ENCODE peak calls at places on chromosomes 1 and 21, in seven cellular contexts. M is endothelial cell of umbilical vein, G is Peyer's patch, H is foreskin fibroblast, K is H1, R is heart right ventricle, A is NB4. N is an unnamed sample.

GRCh38 chr1:31787261-31787660 is 23.1 kb upstream of the ADGRB2 start:
- DNase-seq in M (no peak), G (no peak), H (no peak), K (no peak), R (no peak), A (no peak), N (no peak)

GRCh38 chr21:34974162-34974981 is 74.7 kb downstream of the RUNX1 start:
- DNase-seq in M (no peak), G (peak), H (no peak), K (no peak), R (no peak), A (no peak), N (peak)

GRCh38 chr1:34884961-34885360 is 25.4 kb upstream of the SMIM12 start:
- DNase-seq in M (no peak), G (no peak), H (no peak), K (peak), R (no peak), A (no peak), N (no peak)

GRCh38 chr1:67653304-67653703 is 31.7 kb upstream of the GADD45A start:
- DNase-seq in M (no peak), G (no peak), H (no peak), K (no peak), R (no peak), A (no peak), N (no peak)

GRCh38 chr1:116262207-116262994 is 110.6 kb upstream of the ATP1A1 start:
- DNase-seq in M (no peak), G (no peak), H (no peak), K (no peak), R (no peak), A (no peak), N (no peak)

GRCh38 chr1:26799479-26800133 is 11.9 kb downstream of the PIGV start:
- DNase-seq in M (peak), G (no peak), H (peak), K (no peak), R (peak), A (no peak), N (peak)

GRCh38 chr1:51421961-51422360 is 91.6 kb upstream of the TTC39A start:
- DNase-seq in M (peak), G (no peak), H (peak), K (no peak), R (no peak), A (peak), N (peak)

GRCh38 chr1:176785810-176786209 is 322.8 kb downstream of the PAPPA2 start:
- DNase-seq in M (no peak), G (no peak), H (no peak), K (no peak), R (no peak), A (no peak), N (no peak)

GRCh38 chr1:170805957-170806662 is 129.2 kb upstream of the MROH9 start:
- DNase-seq in M (no peak), G (no peak), H (peak), K (no peak), R (no peak), A (no peak), N (no peak)

GRCh38 chr1:67883069-67883468 is 49.8 kb upstream of the GNG12 start:
- DNase-seq in M (peak), G (no peak), H (peak), K (no peak), R (no peak), A (no peak), N (no peak)

GRCh38 chr1:72845342-72845741 is 563.0 kb upstream of the NEGR1 start:
- DNase-seq in M (peak), G (no peak), H (no peak), K (no peak), R (no peak), A (peak), N (peak)

GRCh38 chr1:246072456-246072855 is 434.6 kb downstream of the SMYD3 start:
- DNase-seq in M (no peak), G (no peak), H (no peak), K (no peak), R (no peak), A (no peak), N (no peak)

GRCh38 chr1:85344256-85344694 is 67.8 kb upstream of the BCL10 start:
- DNase-seq in M (no peak), G (peak), H (peak), K (no peak), R (no peak), A (peak), N (peak)

GRCh38 chr1:30194741-30195423 is 528.5 kb downstream of the MATN1 start:
- DNase-seq in M (no peak), G (no peak), H (no peak), K (no peak), R (no peak), A (no peak), N (no peak)

GRCh38 chr1:10473145-10473765 is 926 bp upstream of the DFFA start:
- DNase-seq in M (no peak), G (no peak), H (no peak), K (no peak), R (no peak), A (no peak), N (no peak)

GRCh38 chr1:232443372-232443771 is 186.6 kb downstream of the SIPA1L2 start:
- DNase-seq in M (no peak), G (no peak), H (no peak), K (no peak), R (no peak), A (no peak), N (no peak)

GRCh38 chr1:214005716-214006115 is 17.9 kb downstream of the PROX1 start:
- DNase-seq in M (no peak), G (no peak), H (no peak), K (no peak), R (no peak), A (no peak), N (no peak)

GRCh38 chr1:55138740-55139283 is 76.4 kb downstream of the USP24 start:
- DNase-seq in M (no peak), G (no peak), H (no peak), K (no peak), R (no peak), A (no peak), N (no peak)

GRCh38 chr1:99548924-99549605 is 96.8 kb upstream of the PALMD start:
- DNase-seq in M (peak), G (no peak), H (no peak), K (no peak), R (peak), A (no peak), N (no peak)

GRCh38 chr1:15870421-15870820 is 22.9 kb downstream of the SPEN start:
- DNase-seq in M (peak), G (no peak), H (peak), K (no peak), R (no peak), A (no peak), N (peak)

GRCh38 chr1:112704908-112705627 is 1.9 kb downstream of the RHOC start:
- DNase-seq in M (peak), G (peak), H (peak), K (peak), R (peak), A (peak), N (peak)

GRCh38 chr1:47927165-47927564 is 70.0 kb downstream of the TRABD2B start:
- DNase-seq in M (no peak), G (no peak), H (no peak), K (no peak), R (no peak), A (no peak), N (no peak)

GRCh38 chr1:26360051-26360806 is 6.3 kb upstream of the CRYBG2 start:
- DNase-seq in M (no peak), G (peak), H (no peak), K (peak), R (no peak), A (no peak), N (no peak)

GRCh38 chr1:18348354-18348753 is 132.4 kb upstream of the KLHDC7A start:
- DNase-seq in M (no peak), G (no peak), H (no peak), K (no peak), R (no peak), A (no peak), N (no peak)

GRCh38 chr1:44786138-44786840 is 1.7 kb downstream of the BEST4 start:
- DNase-seq in M (peak), G (peak), H (peak), K (peak), R (peak), A (peak), N (peak)

GRCh38 chr1:110673805-110674336 is 869 bp downstream of the KCNA3 start:
- DNase-seq in M (no peak), G (peak), H (no peak), K (no peak), R (no peak), A (no peak), N (no peak)
- H3K4me3 ChIP-seq in M (no peak), G (peak), H (peak), K (peak), R (peak), A (no peak), N (no peak)

DNA sequence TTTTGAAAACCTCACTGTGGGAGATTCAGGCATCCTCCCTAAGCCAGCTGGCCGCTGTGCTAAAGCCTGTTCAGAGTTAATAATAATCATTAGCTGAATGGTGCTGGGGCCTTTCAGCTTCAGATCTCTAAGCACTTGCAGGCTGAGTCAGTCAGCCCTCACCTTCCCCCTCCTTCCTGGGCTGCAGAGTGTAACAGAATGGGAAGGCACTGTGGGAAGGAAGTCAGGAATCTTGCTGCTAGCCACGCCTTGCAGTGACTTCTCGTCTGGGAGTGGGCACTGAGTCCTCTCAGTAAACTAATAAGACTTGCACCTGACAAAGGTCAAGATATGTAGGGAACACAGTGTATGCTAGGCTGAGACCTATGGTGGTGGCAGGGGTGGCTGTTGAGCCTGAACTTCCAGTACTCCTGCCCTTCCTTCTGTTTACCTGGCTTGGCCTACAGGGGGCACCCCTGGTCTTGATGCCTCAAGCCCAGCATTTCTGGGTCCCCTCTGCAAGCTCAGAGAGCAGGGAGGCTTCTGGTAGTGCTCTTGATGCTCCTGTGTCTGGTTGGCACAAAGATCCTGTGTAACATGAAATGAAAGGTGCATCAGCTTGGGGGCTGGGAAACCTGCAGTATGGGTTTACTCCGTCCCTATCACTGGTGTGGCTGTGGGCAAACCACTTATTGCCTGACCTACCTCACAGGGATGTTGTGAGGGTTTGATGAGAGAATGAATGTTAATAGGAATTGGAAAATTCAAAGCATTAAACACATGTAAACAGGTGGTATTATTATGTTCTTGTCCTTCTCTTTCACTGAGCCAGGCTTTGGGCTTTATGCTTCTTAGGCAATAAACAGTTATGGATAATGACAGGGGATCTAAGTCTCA is 6.0 kb downstream of the CYB561D1 start:
- DNase-seq in M (peak), G (peak), H (peak), K (peak), R (no peak), A (peak), N (no peak)
- TF ChIP-seq CTCF in M (peak), G (peak), H (peak), K (peak), R (peak), A (peak), N (peak)

DNA sequence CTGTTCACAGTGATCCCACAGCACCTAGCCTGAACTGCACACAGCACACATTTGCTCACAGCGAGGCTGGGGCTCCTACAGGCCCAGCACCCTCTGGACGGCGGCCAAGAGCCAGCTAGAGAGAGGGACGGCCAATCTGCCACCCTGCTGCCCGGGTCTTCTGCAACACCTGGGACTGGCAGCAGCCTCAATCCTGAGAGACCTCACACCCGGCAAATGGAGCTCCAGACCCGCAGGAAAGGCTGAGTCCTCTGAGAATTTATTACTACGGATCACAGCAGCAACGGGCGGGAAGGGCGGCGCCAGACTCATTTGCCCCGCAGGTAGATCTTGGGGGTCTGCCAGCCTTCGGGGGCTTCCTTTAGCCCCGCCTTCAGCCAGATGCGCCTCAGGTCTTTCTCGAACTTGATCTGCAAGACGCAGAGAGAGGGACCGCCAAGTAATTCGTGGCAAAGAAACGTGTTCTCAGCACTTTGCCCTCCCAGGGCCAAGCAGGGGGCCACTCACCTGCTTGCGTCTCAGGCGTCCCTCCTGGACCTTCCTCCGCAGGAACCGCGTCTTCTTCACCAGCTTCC is 1.4 kb downstream of the AURKAIP1 start:
- DNase-seq in M (no peak), G (no peak), H (no peak), K (no peak), R (no peak), A (no peak), N (no peak)
- H3K4me3 ChIP-seq in M (peak), G (peak), H (peak), K (peak), R (peak), A (peak), N (peak)

GRCh38 chr1:156586323-156586722 is 5.3 kb upstream of the NAXE start:
- DNase-seq in M (no peak), G (no peak), H (no peak), K (no peak), R (no peak), A (no peak), N (no peak)

GRCh38 chr1:156582388-156583022 is 3.0 kb downstream of the TTC24 start:
- DNase-seq in M (no peak), G (no peak), H (no peak), K (no peak), R (no peak), A (no peak), N (no peak)

GRCh38 chr1:156583821-156584622 is 4.5 kb downstream of the TTC24 start:
- DNase-seq in M (peak), G (peak), H (peak), K (peak), R (peak), A (peak), N (peak)

GRCh38 chr1:156586892-156587477 is 4.6 kb upstream of the NAXE start:
- DNase-seq in M (no peak), G (peak), H (no peak), K (no peak), R (no peak), A (no peak), N (no peak)

GRCh38 chr1:156584813-156585212 is 5.3 kb downstream of the TTC24 start:
- DNase-seq in M (no peak), G (no peak), H (no peak), K (peak), R (no peak), A (no peak), N (no peak)
- TF ChIP-seq CTCF in M (peak), G (no peak), H (no peak), K (peak), R (no peak), A (peak), N (peak)

N was measured in fibroblast of villous mesenchyme.